ENCODE peak calls at places on chromosomes 5 and 9, in seven cellular contexts. E is GM12878, G is SK-N-SH, Y is HCT116, H is H1, P is K562, B is HepG2. T is an unnamed sample.
A peak's percentile ranks its signal among the peaks of the same experiment; 100 is the strongest.

GRCh38 chr9:136231478-136232297 is 13.9 kb downstream of the QSOX2 start:
- DNase-seq in E (no peak), G (no peak), Y (no peak), H (no peak), P (peak; percentile 62), B (no peak), T (no peak)

GRCh38 chr5:93257616-93258015 is 323.4 kb downstream of the NR2F1-AS1 start:
- DNase-seq in E (no peak), G (no peak), Y (peak; percentile 34), H (no peak), P (no peak), B (no peak), T (no peak)

GRCh38 chr5:96904054-96904931 is 28.0 kb downstream of the ERAP2 start:
- DNase-seq in E (no peak), G (no peak), Y (no peak), H (no peak), P (no peak), B (no peak), T (no peak)

GRCh38 chr5:57717555-57717954 is 234.9 kb upstream of the ACTBL2 start:
- DNase-seq in E (no peak), G (no peak), Y (no peak), H (no peak), P (no peak), B (no peak), T (no peak)

GRCh38 chr9:22112870-22113846 is 104.1 kb upstream of the CDKN2B start:
- DNase-seq in E (no peak), G (no peak), Y (no peak), H (no peak), P (no peak), B (no peak), T (no peak)

GRCh38 chr5:84487963-84488362 is 103.3 kb upstream of the EDIL3 start:
- DNase-seq in E (no peak), G (no peak), Y (no peak), H (no peak), P (no peak), B (no peak), T (no peak)

GRCh38 chr5:170896779-170897178 is 35.0 kb downstream of the RANBP17 start:
- DNase-seq in E (no peak), G (peak; percentile 5), Y (no peak), H (peak; percentile 49), P (no peak), B (no peak), T (peak; percentile 16)

GRCh38 chr9:33151007-33151557 is 16.1 kb downstream of the B4GALT1 start:
- DNase-seq in E (no peak), G (no peak), Y (no peak), H (no peak), P (no peak), B (peak; percentile 63), T (no peak)

GRCh38 chr5:161546463-161547301 is at the start of gene GABRB2:
- DNase-seq in E (peak; percentile 24), G (peak; percentile 65), Y (no peak), H (no peak), P (no peak), B (peak; percentile 16), T (no peak)

GRCh38 chr9:116589392-116590354 is 97.4 kb upstream of the TRIM32 start:
- DNase-seq in E (no peak), G (peak; percentile 36), Y (peak; percentile 72), H (peak; percentile 50), P (peak; percentile 72), B (peak; percentile 79), T (peak; percentile 57)

GRCh38 chr9:36854751-36855150 is 179.3 kb downstream of the PAX5 start:
- DNase-seq in E (no peak), G (no peak), Y (no peak), H (no peak), P (no peak), B (no peak), T (no peak)

GRCh38 chr9:114218264-114219120 is 63.2 kb downstream of the COL27A1 start:
- DNase-seq in E (no peak), G (no peak), Y (no peak), H (no peak), P (no peak), B (no peak), T (no peak)

GRCh38 chr9:24801344-24801743 is 255.6 kb upstream of the IZUMO3 start:
- DNase-seq in E (no peak), G (no peak), Y (no peak), H (no peak), P (no peak), B (no peak), T (no peak)

GRCh38 chr5:59146729-59147128 is 563.9 kb downstream of the RAB3C start:
- DNase-seq in E (no peak), G (no peak), Y (no peak), H (no peak), P (no peak), B (no peak), T (no peak)

GRCh38 chr5:2753452-2754409 is 2.3 kb upstream of the IRX2 start:
- DNase-seq in E (no peak), G (no peak), Y (no peak), H (no peak), P (no peak), B (no peak), T (no peak)

GRCh38 chr9:129624947-129625346 is 1.0 kb upstream of the NTMT1 start:
- DNase-seq in E (no peak), G (no peak), Y (no peak), H (no peak), P (no peak), B (peak; percentile 66), T (no peak)

GRCh38 chr9:114487607-114488300 is 17.5 kb downstream of the WHRN start:
- DNase-seq in E (peak; percentile 34), G (peak; percentile 75), Y (peak; percentile 57), H (no peak), P (peak; percentile 78), B (peak; percentile 71), T (peak; percentile 71)

GRCh38 chr5:72817076-72817476 is 615 bp downstream of the TNPO1 start:
- DNase-seq in E (no peak), G (peak; percentile 67), Y (peak; percentile 7), H (no peak), P (peak; percentile 30), B (peak; percentile 3), T (no peak)

GRCh38 chr9:135584371-135584770 is 22.8 kb downstream of the PAEP start:
- DNase-seq in E (no peak), G (no peak), Y (no peak), H (no peak), P (no peak), B (no peak), T (no peak)

GRCh38 chr9:92289708-92290390 is 3.6 kb downstream of the IARS1 start:
- DNase-seq in E (no peak), G (no peak), Y (no peak), H (no peak), P (no peak), B (no peak), T (no peak)

GRCh38 chr9:95512751-95513120 is 4.0 kb downstream of the PTCH1 start:
- DNase-seq in E (no peak), G (no peak), Y (no peak), H (no peak), P (no peak), B (no peak), T (no peak)
- H3K4me3 ChIP-seq in E (no peak overlapping the region), G (no peak overlapping the region), Y (peak overlapping the region; percentile 90), H (peak overlapping the region; percentile 77), P (peak overlapping the region; percentile 84), B (no peak overlapping the region), T (peak overlapping the region; percentile 61)

DNA sequence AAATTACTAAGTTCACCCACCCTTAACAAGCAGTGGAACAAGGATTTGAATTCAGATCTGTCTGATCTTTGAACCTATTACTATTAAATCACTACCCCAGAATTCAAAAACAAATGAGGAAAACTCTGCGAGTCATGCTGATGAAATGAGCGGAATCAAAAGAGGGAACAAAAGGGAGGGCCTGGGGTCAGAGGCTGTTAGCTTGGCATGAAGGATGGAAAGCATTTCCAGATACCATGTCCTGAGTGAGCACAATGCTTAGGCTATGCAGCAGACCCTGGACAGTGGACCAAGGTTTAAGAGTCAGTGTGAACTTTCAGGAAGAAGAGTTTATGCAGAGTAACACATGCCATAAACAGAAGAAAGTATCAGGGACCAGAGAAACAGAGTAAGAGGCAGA is 30.5 kb downstream of the GRIA1 start:
- DNase-seq in E (no peak), G (no peak), Y (no peak), H (no peak), P (no peak), B (no peak), T (no peak)
- TF ChIP-seq YY1 in E (no peak), G (no peak), Y (no peak), H (no peak), P (no peak), B (no peak), T (no peak)

GRCh38 chr5:126268697-126269315 is 154.4 kb upstream of the GRAMD2B start:
- DNase-seq in E (no peak), G (no peak), Y (no peak), H (no peak), P (no peak), B (no peak), T (no peak)

GRCh38 chr5:126263567-126264173 is 159.5 kb upstream of the GRAMD2B start:
- DNase-seq in E (no peak), G (peak; percentile 62), Y (no peak), H (no peak), P (no peak), B (no peak), T (no peak)

GRCh38 chr5:126269511-126269910 is 153.7 kb upstream of the GRAMD2B start:
- DNase-seq in E (no peak), G (no peak), Y (no peak), H (no peak), P (no peak), B (no peak), T (no peak)

GRCh38 chr5:126267435-126267834 is 155.8 kb upstream of the GRAMD2B start:
- DNase-seq in E (no peak), G (no peak), Y (no peak), H (no peak), P (no peak), B (peak; percentile 10), T (no peak)

DNA sequence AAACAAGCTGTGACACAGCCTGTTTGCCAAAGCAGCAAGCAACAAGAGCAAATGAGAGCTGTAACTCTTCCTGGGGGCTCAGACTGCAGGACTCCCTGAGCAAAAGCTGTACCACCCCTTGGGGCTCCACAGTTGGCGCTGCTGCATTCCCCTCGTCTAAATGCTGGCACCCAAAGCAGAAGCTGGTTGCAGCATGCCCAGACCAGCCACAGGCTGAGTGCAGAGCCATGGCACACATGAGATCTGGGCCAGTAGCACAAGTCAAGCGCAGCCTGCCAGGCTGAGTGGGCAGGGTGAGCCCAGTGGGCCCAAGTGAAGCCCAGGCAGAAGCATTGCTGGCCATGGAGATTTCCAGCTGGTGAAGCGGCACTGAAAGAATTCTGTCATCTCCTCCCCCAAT is 157.3 kb upstream of the GRAMD2B start:
- DNase-seq in E (no peak), G (no peak), Y (no peak), H (no peak), P (no peak), B (no peak), T (no peak)
- H3K4me3 ChIP-seq in E (no peak overlapping the region), G (no peak overlapping the region), Y (no peak overlapping the region), H (no peak overlapping the region), P (no peak overlapping the region), B (no peak overlapping the region), T (no peak overlapping the region)

DNA sequence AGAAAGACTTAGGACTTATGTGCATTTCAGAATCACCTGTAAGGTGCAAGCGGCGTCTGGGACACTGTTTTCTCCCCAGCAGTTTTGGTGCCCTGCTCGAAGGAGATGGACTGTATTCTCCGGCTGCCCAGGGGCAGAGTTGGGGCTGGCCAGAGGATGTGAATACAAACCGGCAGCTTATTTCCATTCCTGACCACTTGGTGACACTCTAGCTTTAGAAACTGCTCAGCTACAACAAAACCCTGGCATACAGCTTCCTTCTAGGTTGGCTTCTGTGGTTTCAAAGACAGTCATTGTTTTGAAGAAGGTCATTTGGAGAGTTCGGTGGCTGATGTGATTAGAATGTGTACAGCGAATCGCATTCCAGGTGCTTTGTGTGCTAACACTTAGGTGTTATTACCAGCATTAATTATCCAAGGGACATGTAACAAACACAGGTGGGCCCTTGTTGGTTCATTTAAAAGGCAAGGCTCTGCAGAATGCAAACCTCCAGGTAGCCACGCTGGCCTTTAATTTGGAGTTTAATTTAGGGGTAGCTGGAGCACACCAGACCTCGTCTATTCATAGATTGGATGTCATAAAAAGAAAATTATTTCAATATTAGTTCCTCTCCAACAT is 191.0 kb downstream of the MAT2B start:
- DNase-seq in E (peak; percentile 8), G (peak; percentile 50), Y (peak; percentile 19), H (peak; percentile 23), P (no peak), B (peak; percentile 38), T (peak; percentile 38)
- TF ChIP-seq YY1 in E (peak; percentile 16), G (no peak), Y (no peak), H (no peak), P (no peak), B (no peak), T (no peak)

T was measured in NT2/D1.